ENCODE peak calls at places on chromosomes 2 and 18, in six cellular contexts. E is ELR; G is mucosa of gallbladder; C is activated CD8-positive, alpha-beta memory T cell treated with anti-CD3 and anti-CD28 coated beads, Interleukin-2, amount 10 ng/mL, durations not matched to agents 7 days and 5 days; B is NCI-H748 treated with DMSO at 0.1 percent for 48 hours; R is NB4. T is an unnamed sample.

GRCh38 chr2:228180126-228181097 is 1.1 kb downstream of the SPHKAP start:
- DNase-seq in E (peak), G (no peak), C (no peak), B (no peak), R (no peak), T (no peak)

GRCh38 chr2:191678437-191679110 is 638 bp downstream of the NABP1 start:
- DNase-seq in E (peak), G (peak), C (peak), B (no peak), R (peak), T (peak)

GRCh38 chr2:39501412-39501811 is 64.3 kb upstream of the MAP4K3 start:
- DNase-seq in E (no peak), G (no peak), C (no peak), B (no peak), R (no peak), T (no peak)

GRCh38 chr2:38264649-38265322 is 112.3 kb downstream of the ATL2 start:
- DNase-seq in E (no peak), G (no peak), C (peak), B (no peak), R (peak), T (peak)

GRCh38 chr18:21084511-21085078 is 27.0 kb downstream of the ROCK1 start:
- DNase-seq in E (peak), G (no peak), C (no peak), B (no peak), R (no peak), T (no peak)

GRCh38 chr2:46298522-46299351 is 1.5 kb downstream of the EPAS1 start:
- DNase-seq in E (peak), G (peak), C (peak), B (no peak), R (peak), T (peak)

GRCh38 chr2:234240917-234241316 is 190.4 kb downstream of the SPP2 start:
- DNase-seq in E (peak), G (no peak), C (no peak), B (no peak), R (no peak), T (no peak)

GRCh38 chr18:9453273-9453672 is 22.0 kb upstream of the RALBP1 start:
- DNase-seq in E (no peak), G (no peak), C (no peak), B (no peak), R (no peak), T (no peak)

GRCh38 chr18:5370332-5370731 is 74.8 kb upstream of the ZBTB14 start:
- DNase-seq in E (no peak), G (no peak), C (no peak), B (no peak), R (peak), T (no peak)

GRCh38 chr18:51510020-51510419 is 312.5 kb upstream of the MEX3C start:
- DNase-seq in E (no peak), G (no peak), C (no peak), B (no peak), R (no peak), T (no peak)

GRCh38 chr18:45775241-45775676 is 50.2 kb upstream of the SIGLEC15 start:
- DNase-seq in E (peak), G (peak), C (peak), B (no peak), R (no peak), T (no peak)

GRCh38 chr18:37341473-37342086 is 224.0 kb downstream of the CELF4 start:
- DNase-seq in E (no peak), G (no peak), C (no peak), B (no peak), R (no peak), T (no peak)

GRCh38 chr2:109255594-109255993 is 126.6 kb downstream of the SH3RF3 start:
- DNase-seq in E (no peak), G (no peak), C (no peak), B (no peak), R (no peak), T (no peak)

T was measured in KBM-7.